ENCODE peak calls at places on chromosome X, in six cellular contexts. U is T follicular helper cell; G is lower leg skin; B is Caki2; A is DMS53; Q is stimulated activated CD8-positive, alpha-beta memory T cell treated with anti-CD3 and anti-CD28 coated beads, Interleukin-4, amount 100 ng/mL, for 48 hours. O is an unnamed sample.

GRCh38 chrX:41970419-41970818 is 47.1 kb upstream of the CASK start:
- DNase-seq in B (no peak), Q (no peak), A (peak; percentile 0), G (no peak), U (no peak), O (no peak)

GRCh38 chrX:38080808-38081207 is 74.5 kb downstream of the SYTL5 start:
- DNase-seq in B (no peak), A (no peak), U (no peak), G (no peak), Q (no peak), O (no peak)

GRCh38 chrX:118503260-118504041 is 7.8 kb downstream of the DOCK11 start:
- DNase-seq in B (no peak), Q (no peak), G (no peak), U (no peak), A (no peak), O (no peak)

GRCh38 chrX:73877687-73878086 is 314.7 kb downstream of the CHIC1 start:
- DNase-seq in B (no peak), U (no peak), A (no peak), Q (no peak), G (no peak), O (no peak)

GRCh38 chrX:12758291-12758690 is 32.9 kb upstream of the PRPS2 start:
- DNase-seq in G (no peak), U (no peak), B (no peak), A (peak; percentile 1), Q (no peak), O (no peak)

GRCh38 chrX:96204928-96205327 is 479.7 kb upstream of the DIAPH2 start:
- DNase-seq in U (no peak), B (no peak), G (no peak), Q (no peak), A (peak; percentile 69), O (no peak)

GRCh38 chrX:8067754-8068469 is 103.2 kb downstream of the VCX2 start:
- DNase-seq in G (no peak), B (no peak), A (peak; percentile 77), U (no peak), Q (no peak), O (no peak)

GRCh38 chrX:42290608-42291007 is 367.3 kb upstream of the CASK start:
- DNase-seq in G (no peak), A (peak; percentile 45), Q (no peak), U (no peak), B (peak; percentile 3), O (no peak)

GRCh38 chrX:42920752-42921151 is 142.8 kb upstream of the PPP1R2C start:
- DNase-seq in G (no peak), A (no peak), B (no peak), Q (no peak), U (no peak), O (no peak)

GRCh38 chrX:115259238-115259875 is 25.5 kb upstream of the LRCH2 start:
- DNase-seq in U (no peak), B (peak; percentile 8), G (no peak), Q (no peak), A (no peak), O (no peak)

GRCh38 chrX:125378205-125378604 is 58.5 kb downstream of the TEX13C start:
- DNase-seq in A (no peak), U (no peak), G (no peak), Q (no peak), B (no peak), O (no peak)

GRCh38 chrX:97524997-97525396 is 641.3 kb downstream of the RPA4 start:
- DNase-seq in B (no peak), G (no peak), Q (no peak), A (peak; percentile 3), U (no peak), O (no peak)

GRCh38 chrX:119399772-119400101 is 601 bp downstream of the SLC25A43 start:
- DNase-seq in G (no peak), A (peak; percentile 28), Q (no peak), U (no peak), B (no peak), O (no peak)

GRCh38 chrX:73829890-73830466 is 267.0 kb downstream of the CHIC1 start:
- DNase-seq in Q (no peak), B (no peak), G (no peak), A (no peak), U (no peak), O (no peak)

GRCh38 chrX:30888526-30889146 is 418 bp downstream of the TAB3 start:
- DNase-seq in B (peak; percentile 11), G (no peak), Q (peak; percentile 30), U (peak; percentile 4), A (peak; percentile 53), O (no peak)

GRCh38 chrX:101429934-101430333 is 21.9 kb downstream of the HNRNPH2 start:
- DNase-seq in U (no peak), B (peak; percentile 19), A (peak; percentile 20), G (no peak), Q (no peak), O (no peak)

GRCh38 chrX:109533005-109533404 is 3.6 kb upstream of the NXT2 start:
- DNase-seq in U (no peak), A (no peak), B (no peak), Q (no peak), G (no peak), O (no peak)

GRCh38 chrX:28966335-28966734 is 379.1 kb downstream of the IL1RAPL1 start:
- DNase-seq in B (no peak), G (no peak), U (no peak), Q (no peak), A (no peak), O (no peak)

GRCh38 chrX:49710744-49711319 is 15.0 kb upstream of the PAGE1 start:
- DNase-seq in G (no peak), B (no peak), A (peak; percentile 5), Q (no peak), U (no peak), O (no peak)

GRCh38 chrX:131675596-131676194 is 131.8 kb downstream of the OR13H1 start:
- DNase-seq in B (peak; percentile 1), Q (no peak), U (no peak), A (peak; percentile 66), G (no peak), O (no peak)

GRCh38 chrX:10570601-10571000 is 49.8 kb downstream of the MID1 start:
- DNase-seq in U (no peak), G (no peak), A (no peak), Q (no peak), B (no peak), O (no peak)

GRCh38 chrX:65587616-65588526 is 53.3 kb upstream of the LAS1L start:
- DNase-seq in U (no peak), Q (no peak), B (no peak), G (peak; percentile 67), A (peak; percentile 11), O (peak; percentile 46)

GRCh38 chrX:54530358-54530900 is 410 bp downstream of the GNL3L start:
- DNase-seq in A (peak; percentile 41), Q (no peak), B (peak; percentile 1), G (peak; percentile 13), U (no peak), O (no peak)

GRCh38 chrX:102580891-102581290 is 18.4 kb upstream of the ARMCX5 start:
- DNase-seq in Q (no peak), U (no peak), G (no peak), B (no peak), A (no peak), O (no peak)

GRCh38 chrX:24025741-24026402 is 1.1 kb downstream of the KLHL15 start:
- DNase-seq in G (peak; percentile 15), A (peak; percentile 83), Q (no peak), U (no peak), B (peak; percentile 49), O (peak; percentile 55)

GRCh38 chrX:40158036-40158706 is 60.4 kb upstream of the BCOR start:
- DNase-seq in Q (no peak), A (peak; percentile 74), B (peak; percentile 51), G (no peak), U (no peak), O (no peak)

GRCh38 chrX:132127748-132128147 is at the start of gene FRMD7:
- DNase-seq in U (no peak), B (no peak), A (no peak), G (no peak), Q (no peak), O (peak; percentile 37)

GRCh38 chrX:69060631-69061408 is 104.4 kb downstream of the PJA1 start:
- DNase-seq in G (no peak), A (peak; percentile 34), U (no peak), B (no peak), Q (no peak), O (peak; percentile 46)

GRCh38 chrX:57406149-57406548 is 119.6 kb downstream of the FAAH2 start:
- DNase-seq in Q (no peak), G (no peak), U (no peak), B (no peak), A (no peak), O (no peak)

O was measured in left lobe of liver.